ENCODE peak calls at places on chromosome 3, in four cellular contexts. One of them, this sample, is unnamed.

GRCh38 chr3:142152349-142152748 is 3.0 kb upstream of the TFDP2 start:
- DNase-seq in astrocyte: no peak
- DNase-seq in Peyer's patch: no peak
- DNase-seq in suprapubic skin: no peak
- DNase-seq in this sample: no peak

GRCh38 chr3:156256256-156256655 is 135.9 kb downstream of the KCNAB1 start:
- DNase-seq in astrocyte: no peak
- DNase-seq in Peyer's patch: no peak
- DNase-seq in suprapubic skin: no peak
- DNase-seq in this sample: no peak

GRCh38 chr3:74564560-74564959 is 49.9 kb downstream of the CNTN3 start:
- DNase-seq in astrocyte: no peak
- DNase-seq in Peyer's patch: no peak
- DNase-seq in suprapubic skin: no peak
- DNase-seq in this sample: peak

GRCh38 chr3:81778678-81779182 is 17.3 kb upstream of the GBE1 start:
- DNase-seq in astrocyte: peak
- DNase-seq in Peyer's patch: no peak
- DNase-seq in suprapubic skin: no peak
- DNase-seq in this sample: peak

GRCh38 chr3:147393261-147393964 is 12.9 kb downstream of the ZIC4 start:
- DNase-seq in astrocyte: no peak
- DNase-seq in Peyer's patch: no peak
- DNase-seq in suprapubic skin: no peak
- DNase-seq in this sample: peak

GRCh38 chr3:178169421-178169820 is 366.8 kb upstream of the KCNMB2 start:
- DNase-seq in astrocyte: no peak
- DNase-seq in Peyer's patch: no peak
- DNase-seq in suprapubic skin: no peak
- DNase-seq in this sample: no peak

GRCh38 chr3:190658106-190658505 is 144.2 kb downstream of the IL1RAP start:
- DNase-seq in astrocyte: no peak
- DNase-seq in Peyer's patch: no peak
- DNase-seq in suprapubic skin: no peak
- DNase-seq in this sample: no peak

GRCh38 chr3:127804141-127804540 is 18.2 kb downstream of the MGLL start:
- DNase-seq in astrocyte: no peak
- DNase-seq in Peyer's patch: no peak
- DNase-seq in suprapubic skin: no peak
- DNase-seq in this sample: no peak

GRCh38 chr3:140595295-140595694 is 82.6 kb upstream of the TRIM42 start:
- DNase-seq in astrocyte: peak
- DNase-seq in Peyer's patch: no peak
- DNase-seq in suprapubic skin: no peak
- DNase-seq in this sample: no peak

GRCh38 chr3:10206166-10206511 is 41.4 kb downstream of the IRAK2 start:
- DNase-seq in astrocyte: no peak
- DNase-seq in Peyer's patch: no peak
- DNase-seq in suprapubic skin: no peak
- DNase-seq in this sample: no peak

GRCh38 chr3:167936010-167936409 is 159.7 kb downstream of the GOLIM4 start:
- DNase-seq in astrocyte: no peak
- DNase-seq in Peyer's patch: no peak
- DNase-seq in suprapubic skin: no peak
- DNase-seq in this sample: no peak

GRCh38 chr3:172065534-172065933 is 26.2 kb downstream of the FNDC3B start:
- DNase-seq in astrocyte: peak
- DNase-seq in Peyer's patch: no peak
- DNase-seq in suprapubic skin: no peak
- DNase-seq in this sample: peak

GRCh38 chr3:127788436-127788835 is 33.9 kb downstream of the MGLL start:
- DNase-seq in astrocyte: no peak
- DNase-seq in Peyer's patch: no peak
- DNase-seq in suprapubic skin: no peak
- DNase-seq in this sample: no peak

GRCh38 chr3:25661694-25662455 is 2.8 kb downstream of the TOP2B start:
- DNase-seq in astrocyte: no peak
- DNase-seq in Peyer's patch: no peak
- DNase-seq in suprapubic skin: no peak
- DNase-seq in this sample: peak

GRCh38 chr3:23806322-23807160 is 786 bp downstream of the UBE2E1 start:
- DNase-seq in astrocyte: no peak
- DNase-seq in Peyer's patch: peak
- DNase-seq in suprapubic skin: peak
- DNase-seq in this sample: no peak

GRCh38 chr3:50370594-50370993 is 11.3 kb upstream of the TMEM115 start:
- DNase-seq in astrocyte: no peak
- DNase-seq in Peyer's patch: no peak
- DNase-seq in suprapubic skin: no peak
- DNase-seq in this sample: no peak

GRCh38 chr3:72665103-72665502 is 183.1 kb downstream of the SHQ1 start:
- DNase-seq in astrocyte: no peak
- DNase-seq in Peyer's patch: no peak
- DNase-seq in suprapubic skin: no peak
- DNase-seq in this sample: no peak

GRCh38 chr3:67601385-67601784 is 53.0 kb downstream of the SUCLG2 start:
- DNase-seq in astrocyte: no peak
- DNase-seq in Peyer's patch: no peak
- DNase-seq in suprapubic skin: no peak
- DNase-seq in this sample: no peak

GRCh38 chr3:67601919-67602608 is 52.3 kb downstream of the SUCLG2 start:
- DNase-seq in astrocyte: peak
- DNase-seq in Peyer's patch: no peak
- DNase-seq in suprapubic skin: no peak
- DNase-seq in this sample: no peak

GRCh38 chr3:67608034-67608433 is 46.4 kb downstream of the SUCLG2 start:
- DNase-seq in astrocyte: no peak
- DNase-seq in Peyer's patch: no peak
- DNase-seq in suprapubic skin: no peak
- DNase-seq in this sample: no peak

GRCh38 chr3:67602816-67603215 is 51.6 kb downstream of the SUCLG2 start:
- DNase-seq in astrocyte: no peak
- DNase-seq in Peyer's patch: no peak
- DNase-seq in suprapubic skin: no peak
- DNase-seq in this sample: no peak

GRCh38 chr3:67605377-67605776 is 49.0 kb downstream of the SUCLG2 start:
- DNase-seq in astrocyte: peak
- DNase-seq in Peyer's patch: no peak
- DNase-seq in suprapubic skin: no peak
- DNase-seq in this sample: peak
- TF ChIP-seq CTCF in astrocyte: peak
- TF ChIP-seq CTCF in Peyer's patch: no peak
- TF ChIP-seq CTCF in suprapubic skin: no peak
- TF ChIP-seq CTCF in this sample: peak

GRCh38 chr3:39184968-39185285 is 7.5 kb downstream of the XIRP1 start:
- DNase-seq in astrocyte: no peak
- DNase-seq in Peyer's patch: no peak
- DNase-seq in suprapubic skin: no peak
- DNase-seq in this sample: no peak
- H3K4me3 ChIP-seq in astrocyte: no peak
- H3K4me3 ChIP-seq in Peyer's patch: no peak
- H3K4me3 ChIP-seq in suprapubic skin: no peak
- H3K4me3 ChIP-seq in this sample: no peak

DNA sequence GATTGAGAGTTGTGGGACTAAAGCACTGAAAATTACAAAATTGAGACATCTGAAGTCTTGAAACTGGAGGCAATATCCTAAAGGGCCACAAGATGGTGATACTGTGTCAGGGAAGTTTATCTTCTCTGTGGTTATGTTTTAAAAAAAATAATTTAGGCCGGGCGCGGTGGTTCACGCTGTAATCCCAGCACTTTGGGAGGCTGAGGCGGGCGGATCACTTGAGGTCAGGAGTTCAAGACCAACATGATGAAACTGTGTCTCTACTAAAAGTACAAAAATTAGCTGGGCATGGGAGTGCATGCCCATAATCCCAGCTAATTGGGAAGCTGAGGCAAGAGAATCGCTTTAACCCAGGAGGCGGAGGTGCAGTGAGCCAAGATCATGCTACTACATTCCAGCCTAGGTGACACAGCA is 17.9 kb upstream of the NIT2 start:
- DNase-seq in astrocyte: peak
- DNase-seq in Peyer's patch: no peak
- DNase-seq in suprapubic skin: no peak
- DNase-seq in this sample: peak
- TF ChIP-seq CTCF in astrocyte: peak
- TF ChIP-seq CTCF in Peyer's patch: peak
- TF ChIP-seq CTCF in suprapubic skin: peak
- TF ChIP-seq CTCF in this sample: peak

DNA sequence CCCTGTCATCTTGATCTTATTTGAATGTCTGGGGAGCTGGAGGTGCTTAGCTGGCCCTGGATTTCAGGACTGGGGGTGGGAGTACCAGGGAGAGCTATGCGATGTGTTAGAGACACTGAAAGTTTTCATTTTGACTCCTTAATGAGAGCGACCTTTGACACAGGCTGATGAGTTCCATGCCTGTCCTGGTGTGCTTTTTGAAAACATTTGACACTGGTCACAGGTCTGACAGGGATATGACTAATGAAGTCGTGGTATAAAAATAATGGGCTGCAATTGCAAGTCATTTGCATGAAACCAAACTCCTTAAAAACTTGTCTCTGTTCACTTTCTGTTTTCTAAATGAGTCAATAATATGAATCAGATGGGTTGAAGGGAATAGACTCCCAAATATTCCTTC is 81.9 kb downstream of the MECOM start:
- DNase-seq in astrocyte: peak
- DNase-seq in Peyer's patch: no peak
- DNase-seq in suprapubic skin: no peak
- DNase-seq in this sample: no peak
- H3K4me3 ChIP-seq in astrocyte: no peak
- H3K4me3 ChIP-seq in Peyer's patch: no peak
- H3K4me3 ChIP-seq in suprapubic skin: no peak
- H3K4me3 ChIP-seq in this sample: no peak

GRCh38 chr3:112437146-112438022 is 61.9 kb downstream of the BTLA start:
- DNase-seq in astrocyte: peak
- DNase-seq in Peyer's patch: no peak
- DNase-seq in suprapubic skin: no peak
- DNase-seq in this sample: peak
- TF ChIP-seq CTCF in astrocyte: peak
- TF ChIP-seq CTCF in Peyer's patch: peak
- TF ChIP-seq CTCF in suprapubic skin: no peak
- TF ChIP-seq CTCF in this sample: peak

GRCh38 chr3:150611666-150612065 is 8.5 kb downstream of the SELENOT start:
- DNase-seq in astrocyte: no peak
- DNase-seq in Peyer's patch: no peak
- DNase-seq in suprapubic skin: no peak
- DNase-seq in this sample: no peak

GRCh38 chr3:150613034-150613433 is 9.9 kb downstream of the SELENOT start:
- DNase-seq in astrocyte: no peak
- DNase-seq in Peyer's patch: no peak
- DNase-seq in suprapubic skin: no peak
- DNase-seq in this sample: no peak

GRCh38 chr3:150612494-150612893 is 9.4 kb downstream of the SELENOT start:
- DNase-seq in astrocyte: no peak
- DNase-seq in Peyer's patch: no peak
- DNase-seq in suprapubic skin: no peak
- DNase-seq in this sample: no peak

GRCh38 chr3:150609988-150610387 is 6.9 kb downstream of the SELENOT start:
- DNase-seq in astrocyte: no peak
- DNase-seq in Peyer's patch: no peak
- DNase-seq in suprapubic skin: no peak
- DNase-seq in this sample: no peak

GRCh38 chr3:150610785-150611184 is 7.7 kb downstream of the SELENOT start:
- DNase-seq in astrocyte: no peak
- DNase-seq in Peyer's patch: no peak
- DNase-seq in suprapubic skin: no peak
- DNase-seq in this sample: peak
- H3K4me3 ChIP-seq in astrocyte: no peak
- H3K4me3 ChIP-seq in Peyer's patch: no peak
- H3K4me3 ChIP-seq in suprapubic skin: no peak
- H3K4me3 ChIP-seq in this sample: no peak

GRCh38 chr3:4564928-4565586 is 71.9 kb downstream of the ITPR1 start:
- DNase-seq in astrocyte: no peak
- DNase-seq in Peyer's patch: no peak
- DNase-seq in suprapubic skin: no peak
- DNase-seq in this sample: no peak

GRCh38 chr3:4562595-4562994 is 69.4 kb downstream of the ITPR1 start:
- DNase-seq in astrocyte: no peak
- DNase-seq in Peyer's patch: no peak
- DNase-seq in suprapubic skin: no peak
- DNase-seq in this sample: no peak

GRCh38 chr3:4568831-4569230 is 75.7 kb downstream of the ITPR1 start:
- DNase-seq in astrocyte: no peak
- DNase-seq in Peyer's patch: no peak
- DNase-seq in suprapubic skin: no peak
- DNase-seq in this sample: no peak

GRCh38 chr3:4561661-4562060 is 68.5 kb downstream of the ITPR1 start:
- DNase-seq in astrocyte: no peak
- DNase-seq in Peyer's patch: no peak
- DNase-seq in suprapubic skin: no peak
- DNase-seq in this sample: no peak

GRCh38 chr3:4565806-4566501 is 72.8 kb downstream of the ITPR1 start:
- DNase-seq in astrocyte: no peak
- DNase-seq in Peyer's patch: no peak
- DNase-seq in suprapubic skin: no peak
- DNase-seq in this sample: no peak
- TF ChIP-seq CTCF in astrocyte: no peak
- TF ChIP-seq CTCF in Peyer's patch: no peak
- TF ChIP-seq CTCF in suprapubic skin: no peak
- TF ChIP-seq CTCF in this sample: no peak